ENCODE peak calls at places on chromosomes 2 and 18, in five cellular contexts. O is astrocyte, K is stomach, H is cardiac muscle cell, Q is K562. I is an unnamed sample.

GRCh38 chr2:219112070-219112421 is 48.6 kb downstream of the NHEJ1 start:
- DNase-seq in Q (no peak), K (no peak), H (no peak), O (no peak), I (no peak)

GRCh38 chr2:72438364-72438763 is 290.7 kb upstream of the CYP26B1 start:
- DNase-seq in K (no peak), O (no peak), H (no peak), Q (no peak), I (no peak)

GRCh38 chr18:48996901-48997463 is 46.2 kb upstream of the SMAD7 start:
- DNase-seq in O (peak), H (no peak), Q (no peak), K (no peak), I (peak)

GRCh38 chr2:63581266-63581961 is 6.9 kb downstream of the WDPCP start:
- DNase-seq in H (no peak), O (peak), K (peak), Q (no peak), I (no peak)

GRCh38 chr18:54742654-54743053 is 85.6 kb upstream of the RAB27B start:
- DNase-seq in H (no peak), O (peak), K (peak), Q (no peak), I (no peak)

GRCh38 chr18:6963452-6964097 is 154.0 kb downstream of the LAMA1 start:
- DNase-seq in Q (no peak), K (no peak), O (no peak), H (no peak), I (no peak)

GRCh38 chr2:860259-860855 is 90.3 kb upstream of the SNTG2 start:
- DNase-seq in H (no peak), O (no peak), K (no peak), Q (no peak), I (no peak)

GRCh38 chr18:57771183-57771582 is 31.9 kb downstream of the ATP8B1 start:
- DNase-seq in H (no peak), O (no peak), K (peak), Q (no peak), I (peak)

GRCh38 chr2:167509585-167509984 is 621.3 kb downstream of the XIRP2 start:
- DNase-seq in H (no peak), O (peak), Q (no peak), K (no peak), I (peak)

GRCh38 chr2:31324000-31324633 is 90.2 kb downstream of the EHD3 start:
- DNase-seq in O (no peak), H (no peak), Q (no peak), K (no peak), I (no peak)

GRCh38 chr18:70421471-70421870 is 132.6 kb downstream of the SOCS6 start:
- DNase-seq in H (no peak), K (no peak), O (peak), Q (no peak), I (no peak)

GRCh38 chr2:237150831-237151230 is 65.1 kb downstream of the COPS8 start:
- DNase-seq in H (no peak), K (no peak), O (no peak), Q (no peak), I (no peak)

GRCh38 chr2:79715328-79715727 is 202.5 kb downstream of the CTNNA2 start:
- DNase-seq in H (no peak), Q (no peak), K (no peak), O (no peak), I (no peak)

GRCh38 chr2:128638311-128638710 is 319.6 kb upstream of the HS6ST1 start:
- DNase-seq in H (no peak), Q (no peak), K (peak), O (peak), I (no peak)

GRCh38 chr2:234996467-234997270 is 44.9 kb downstream of the SH3BP4 start:
- DNase-seq in K (no peak), Q (no peak), H (peak), O (peak), I (no peak)

GRCh38 chr2:50547521-50547920 is 484.4 kb downstream of the NRXN1 start:
- DNase-seq in H (no peak), Q (no peak), O (peak), K (no peak), I (peak)

GRCh38 chr2:168183308-168183997 is 63.9 kb downstream of the STK39 start:
- DNase-seq in Q (no peak), H (no peak), O (no peak), K (peak), I (no peak)

GRCh38 chr2:239721991-239722759 is 303.0 kb downstream of the NDUFA10 start:
- DNase-seq in H (no peak), Q (no peak), K (peak), O (no peak), I (no peak)

GRCh38 chr2:217955881-217956493 is 46.8 kb downstream of the TNS1 start:
- DNase-seq in O (no peak), K (peak), Q (no peak), H (no peak), I (no peak)
- H3K27ac ChIP-seq in O (no peak), K (peak), Q (no peak), H (no peak), I (no peak)

GRCh38 chr2:105325389-105325963 is 4.1 kb downstream of the TGFBRAP1 start:
- DNase-seq in O (peak), Q (no peak), K (no peak), H (no peak), I (no peak)

GRCh38 chr2:105323117-105323516 is 6.4 kb downstream of the TGFBRAP1 start:
- DNase-seq in K (no peak), H (no peak), O (no peak), Q (no peak), I (no peak)

GRCh38 chr2:105327690-105328089 is 1.8 kb downstream of the TGFBRAP1 start:
- DNase-seq in O (no peak), Q (no peak), H (no peak), K (no peak), I (no peak)

GRCh38 chr2:105321875-105322646 is 7.5 kb downstream of the TGFBRAP1 start:
- DNase-seq in Q (no peak), O (peak), K (no peak), H (no peak), I (no peak)

DNA sequence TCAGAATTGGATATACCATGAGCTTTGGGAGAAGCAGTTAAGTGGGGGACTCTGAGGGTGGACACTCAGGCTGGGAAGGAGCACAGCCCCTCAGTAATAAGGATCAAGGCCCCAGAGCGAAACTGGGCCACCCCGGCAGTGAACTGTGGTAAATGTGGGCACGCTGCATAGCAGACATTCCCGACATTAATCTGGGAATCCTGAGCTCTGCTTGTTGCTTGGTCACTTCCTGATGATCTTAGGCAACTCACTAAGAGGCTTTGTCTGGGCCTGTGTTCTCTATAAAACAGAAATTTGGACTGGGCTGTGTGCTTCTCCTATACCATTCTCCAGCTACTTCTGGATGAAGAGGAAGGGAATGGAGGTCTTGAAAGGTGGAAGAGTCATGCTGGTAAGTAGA is 4.8 kb downstream of the TGFBRAP1 start:
- DNase-seq in H (no peak), K (no peak), Q (no peak), O (peak), I (peak)
- H3K27ac ChIP-seq in H (no peak), K (peak), Q (no peak), O (peak), I (peak)

GRCh38 chr2:156797832-156798231 is 361.7 kb downstream of the GPD2 start:
- DNase-seq in H (peak), Q (peak), K (no peak), O (no peak), I (no peak)

GRCh38 chr2:156800781-156801366 is 364.7 kb downstream of the GPD2 start:
- DNase-seq in K (no peak), O (no peak), H (no peak), Q (no peak), I (no peak)

GRCh38 chr2:156800065-156800556 is 363.9 kb downstream of the GPD2 start:
- DNase-seq in Q (no peak), O (no peak), K (no peak), H (no peak), I (no peak)

GRCh38 chr2:156803967-156804366 is 367.8 kb downstream of the GPD2 start:
- DNase-seq in Q (no peak), K (no peak), H (no peak), O (no peak), I (no peak)

GRCh38 chr2:156803243-156803642 is 367.1 kb downstream of the GPD2 start:
- DNase-seq in K (no peak), O (no peak), H (no peak), Q (no peak), I (no peak)
- H3K27ac ChIP-seq in K (no peak), O (no peak), H (no peak), Q (no peak), I (no peak)

DNA sequence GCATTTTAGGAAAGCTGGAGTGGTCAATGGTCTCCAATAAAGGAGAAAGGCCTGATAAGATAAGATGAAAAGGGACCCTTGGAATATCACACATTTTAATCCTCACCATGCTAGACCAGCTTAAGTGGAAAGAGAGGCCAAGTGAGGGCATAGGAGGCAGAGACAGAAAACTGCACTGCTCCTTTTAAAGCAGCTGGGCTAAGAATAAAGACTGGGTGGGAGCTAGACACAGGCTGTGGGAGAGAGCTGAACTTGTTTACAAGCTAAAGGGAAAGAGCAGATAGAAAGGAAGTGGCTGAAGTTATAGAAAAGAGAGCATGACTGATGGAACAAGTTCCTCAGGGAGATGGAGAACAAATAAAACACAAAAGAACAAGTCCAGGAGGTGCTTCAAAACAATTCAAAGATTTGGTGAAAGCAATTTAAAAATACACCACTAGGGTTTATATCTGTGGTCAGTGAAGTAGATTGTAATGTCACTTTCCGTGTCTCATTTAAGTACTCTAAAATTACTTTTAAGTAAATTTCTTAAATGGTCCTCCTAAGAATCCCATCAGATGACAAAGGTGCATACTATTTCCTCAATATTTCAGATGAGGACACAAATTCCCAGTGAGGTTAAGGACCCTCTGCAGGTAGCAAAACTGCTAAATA is 7.5 kb downstream of the COL5A2 start:
- DNase-seq in Q (no peak), H (peak), O (no peak), K (no peak), I (no peak)
- H3K27ac ChIP-seq in Q (no peak), H (peak), O (no peak), K (no peak), I (no peak)

DNA sequence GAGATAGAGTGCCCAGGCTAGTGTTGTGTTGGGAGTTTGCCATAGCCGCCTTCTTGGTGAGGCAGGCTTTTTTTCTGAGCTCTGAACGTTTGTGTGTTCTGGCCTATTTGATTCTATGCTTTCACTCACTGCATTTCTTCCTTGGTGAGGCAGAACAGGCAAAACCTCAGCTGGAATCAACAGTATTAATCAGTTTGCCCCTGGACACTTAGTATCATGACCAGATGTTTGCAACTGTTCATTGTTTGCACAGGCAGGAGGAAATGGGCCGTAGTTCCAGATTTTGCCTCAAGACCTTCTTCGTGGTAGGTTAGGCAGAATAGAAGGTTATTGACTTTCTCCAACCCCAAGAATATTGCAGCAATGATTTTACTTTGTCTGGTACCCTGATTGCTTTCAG is 218.1 kb upstream of the RASGRP3 start:
- DNase-seq in Q (no peak), H (no peak), O (no peak), K (no peak), I (no peak)
- H3K27ac ChIP-seq in Q (no peak), H (no peak), O (no peak), K (no peak), I (no peak)